ENCODE peak calls at places on chromosomes 2 and 18, in seven cellular contexts. P is LHCN-M2, O is neural crest cell, U is endothelial cell, R is Right ventricle myocardium inferior, F is A549, D is lower lobe of right lung. C is an unnamed sample.

GRCh38 chr2:205052781-205053180 is 507.5 kb downstream of the PARD3B start:
- DNase-seq in P (no peak), O (no peak), U (no peak), R (no peak), F (no peak), D (no peak), C (no peak)

GRCh38 chr2:32485399-32485798 is 128.6 kb downstream of the BIRC6 start:
- DNase-seq in P (no peak), O (no peak), U (no peak), R (no peak), F (no peak), D (no peak), C (no peak)

GRCh38 chr2:128069769-128070168 is 21.2 kb upstream of the UGGT1 start:
- DNase-seq in P (no peak), O (no peak), U (no peak), R (no peak), F (peak; percentile 34), D (no peak), C (no peak)

GRCh38 chr18:10015288-10015701 is 101.5 kb downstream of the VAPA start:
- DNase-seq in P (peak; percentile 58), O (no peak), U (no peak), R (no peak), F (no peak), D (no peak), C (no peak)

GRCh38 chr2:39179974-39180960 is 59.4 kb upstream of the SOS1 start:
- DNase-seq in P (no peak), O (no peak), U (no peak), R (no peak), F (no peak), D (no peak), C (no peak)

GRCh38 chr18:73758446-73758845 is 389.2 kb downstream of the FBXO15 start:
- DNase-seq in P (no peak), O (no peak), U (no peak), R (no peak), F (no peak), D (no peak), C (no peak)

GRCh38 chr2:11133238-11133935 is 21.9 kb upstream of the SLC66A3 start:
- DNase-seq in P (no peak), O (no peak), U (no peak), R (no peak), F (no peak), D (no peak), C (no peak)

GRCh38 chr2:37802899-37803379 is 122.1 kb upstream of the RMDN2 start:
- DNase-seq in P (peak; percentile 95), O (no peak), U (no peak), R (no peak), F (peak; percentile 90), D (no peak), C (no peak)

GRCh38 chr2:172285010-172285621 is 142.3 kb upstream of the ITGA6 start:
- DNase-seq in P (peak; percentile 99), O (peak; percentile 23), U (peak; percentile 9), R (no peak), F (no peak), D (no peak), C (no peak)

GRCh38 chr18:10863026-10863425 is 286.3 kb downstream of the PIEZO2 start:
- DNase-seq in P (peak; percentile 6), O (no peak), U (no peak), R (no peak), F (no peak), D (no peak), C (no peak)

GRCh38 chr18:44473394-44474066 is 207.2 kb upstream of the SETBP1 start:
- DNase-seq in P (no peak), O (no peak), U (no peak), R (no peak), F (no peak), D (no peak), C (no peak)

GRCh38 chr2:11498543-11499034 is 32.6 kb upstream of the E2F6 start:
- DNase-seq in P (peak; percentile 76), O (peak; percentile 25), U (no peak), R (peak; percentile 92), F (no peak), D (no peak), C (no peak)

GRCh38 chr2:148813603-148814065 is 61.4 kb upstream of the KIF5C start:
- DNase-seq in P (no peak), O (no peak), U (peak; percentile 28), R (no peak), F (no peak), D (no peak), C (no peak)

GRCh38 chr2:143558665-143559064 is 429.4 kb downstream of the ARHGAP15 start:
- DNase-seq in P (peak; percentile 62), O (no peak), U (no peak), R (no peak), F (no peak), D (no peak), C (no peak)

GRCh38 chr2:204776781-204777559 is 231.7 kb downstream of the PARD3B start:
- DNase-seq in P (no peak), O (no peak), U (no peak), R (no peak), F (no peak), D (no peak), C (no peak)

GRCh38 chr2:67650292-67651133 is 253.4 kb downstream of the ETAA1 start:
- DNase-seq in P (peak; percentile 89), O (peak; percentile 62), U (peak; percentile 68), R (peak; percentile 76), F (peak; percentile 87), D (peak; percentile 63), C (no peak)

GRCh38 chr18:11040823-11041712 is 108.3 kb downstream of the PIEZO2 start:
- DNase-seq in P (peak; percentile 73), O (peak; percentile 62), U (peak; percentile 68), R (no peak), F (peak; percentile 26), D (no peak), C (peak; percentile 5)

GRCh38 chr2:33158482-33159003 is 211.8 kb downstream of the LTBP1 start:
- DNase-seq in P (peak; percentile 90), O (no peak), U (no peak), R (no peak), F (no peak), D (no peak), C (no peak)

GRCh38 chr2:178770518-178770917 is 36.7 kb downstream of the TTN start:
- DNase-seq in P (no peak), O (no peak), U (no peak), R (no peak), F (no peak), D (no peak), C (no peak)

GRCh38 chr2:203238329-203238710 is 498 bp upstream of the CYP20A1 start:
- DNase-seq in P (no peak), O (no peak), U (no peak), R (no peak), F (no peak), D (no peak), C (no peak)

GRCh38 chr2:190789074-190790004 is 91.3 kb upstream of the GLS start:
- DNase-seq in P (no peak), O (no peak), U (no peak), R (no peak), F (no peak), D (no peak), C (no peak)

GRCh38 chr2:55010149-55010591 is 40.1 kb downstream of the RTN4 start:
- DNase-seq in P (peak; percentile 72), O (no peak), U (no peak), R (no peak), F (peak; percentile 67), D (peak; percentile 63), C (no peak)